ENCODE peak calls at places on chromosomes 6 and 20, in nine cellular contexts. U, M, L, G, Z, D, J, K and S are unnamed samples.

GRCh38 chr6:123127807-123128206 is 131.8 kb downstream of the CLVS2 start:
- DNase-seq in K (no peak), L (no peak), Z (no peak), G (no peak), D (peak; percentile 37), M (no peak), U (no peak), J (no peak), S (no peak)

GRCh38 chr20:400121-400450 is 8.0 kb upstream of the RBCK1 start:
- DNase-seq in K (no peak), D (no peak), U (no peak), G (no peak), J (no peak), L (no peak), M (no peak), Z (no peak), S (no peak)

GRCh38 chr6:72855471-72855870 is 233.6 kb downstream of the KCNQ5 start:
- DNase-seq in K (no peak), J (no peak), U (no peak), L (no peak), D (no peak), G (no peak), M (no peak), Z (no peak), S (no peak)

GRCh38 chr6:110738899-110739365 is 76.3 kb downstream of the CDK19 start:
- DNase-seq in G (no peak), J (no peak), L (no peak), M (no peak), K (no peak), U (no peak), D (no peak), Z (no peak), S (no peak)

GRCh38 chr6:115729036-115729435 is 331.7 kb downstream of the FRK start:
- DNase-seq in M (no peak), Z (no peak), J (no peak), G (no peak), U (peak; percentile 50), D (no peak), L (no peak), K (peak; percentile 42), S (no peak)

GRCh38 chr6:149854532-149854931 is 9.6 kb downstream of the LRP11 start:
- DNase-seq in G (peak; percentile 85), U (no peak), Z (no peak), L (no peak), M (no peak), K (no peak), D (peak; percentile 80), J (no peak), S (no peak)

GRCh38 chr6:21740719-21741118 is 147.2 kb downstream of the SOX4 start:
- DNase-seq in K (no peak), Z (no peak), L (no peak), D (peak; percentile 70), U (no peak), J (no peak), G (no peak), M (no peak), S (no peak)

GRCh38 chr6:105550961-105551625 is 148.2 kb upstream of the PREP start:
- DNase-seq in D (no peak), G (no peak), Z (no peak), U (no peak), M (no peak), K (no peak), L (no peak), J (no peak), S (no peak)

GRCh38 chr20:50794846-50795634 is at the start of gene BCAS4:
- DNase-seq in J (peak; percentile 79), K (peak; percentile 95), D (peak; percentile 75), Z (peak; percentile 68), U (peak; percentile 95), L (peak; percentile 73), G (peak; percentile 63), M (peak; percentile 85), S (peak; percentile 67)

GRCh38 chr20:50797142-50797541 is 2.3 kb downstream of the BCAS4 start:
- DNase-seq in D (no peak), J (no peak), G (no peak), M (no peak), K (no peak), U (no peak), L (no peak), Z (no peak), S (no peak)

GRCh38 chr20:50792708-50793574 is 1.9 kb upstream of the BCAS4 start:
- DNase-seq in G (no peak), Z (peak; percentile 41), U (no peak), M (no peak), D (no peak), J (no peak), L (no peak), K (peak; percentile 58), S (peak; percentile 43)

GRCh38 chr20:50790651-50791277 is 4.1 kb upstream of the BCAS4 start:
- DNase-seq in J (peak; percentile 93), G (peak; percentile 86), U (peak; percentile 97), Z (peak; percentile 93), L (peak; percentile 88), D (peak; percentile 76), K (peak; percentile 95), M (peak; percentile 88), S (peak; percentile 91)

DNA sequence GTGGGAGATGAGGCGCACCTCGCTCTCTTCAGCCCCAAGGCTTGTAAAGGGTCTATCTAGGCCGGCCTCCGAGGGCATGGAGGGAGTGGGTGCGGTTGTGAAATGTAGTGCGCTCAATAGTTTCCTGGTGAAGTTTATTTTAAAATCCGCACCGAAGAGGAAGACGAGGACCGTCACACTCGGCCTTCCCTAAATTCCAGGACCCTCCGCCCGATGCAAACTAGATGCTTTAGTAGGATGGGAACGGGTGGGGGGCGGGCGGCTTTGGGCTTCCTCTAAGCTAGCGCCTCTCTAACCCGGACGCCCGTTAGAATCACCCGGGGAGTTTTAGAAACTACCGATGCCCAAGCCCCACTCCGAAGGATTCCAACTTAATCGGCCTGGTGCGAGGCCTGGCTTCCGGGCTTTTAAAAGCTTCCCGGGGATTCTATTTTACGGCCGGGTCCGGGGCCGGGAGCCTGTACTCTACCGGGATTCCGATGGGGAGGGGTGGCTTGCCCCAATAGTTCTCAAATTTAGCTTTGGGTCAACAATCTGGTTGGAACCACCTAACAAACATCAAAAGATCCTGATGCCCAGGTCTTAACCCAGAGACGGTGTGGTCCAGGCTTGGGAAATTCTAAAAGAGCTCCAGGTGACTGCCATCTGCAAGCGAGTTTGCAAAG is 548 bp upstream of the BCAS4 start:
- DNase-seq in L (no peak), Z (peak; percentile 43), U (no peak), J (no peak), K (peak; percentile 78), M (no peak), D (no peak), G (no peak), S (peak; percentile 39)
- TF ChIP-seq CTCF in L (no peak), Z (no peak), U (no peak), J (no peak), K (no peak), M (no peak), D (no peak), G (no peak), S (no peak)

DNA sequence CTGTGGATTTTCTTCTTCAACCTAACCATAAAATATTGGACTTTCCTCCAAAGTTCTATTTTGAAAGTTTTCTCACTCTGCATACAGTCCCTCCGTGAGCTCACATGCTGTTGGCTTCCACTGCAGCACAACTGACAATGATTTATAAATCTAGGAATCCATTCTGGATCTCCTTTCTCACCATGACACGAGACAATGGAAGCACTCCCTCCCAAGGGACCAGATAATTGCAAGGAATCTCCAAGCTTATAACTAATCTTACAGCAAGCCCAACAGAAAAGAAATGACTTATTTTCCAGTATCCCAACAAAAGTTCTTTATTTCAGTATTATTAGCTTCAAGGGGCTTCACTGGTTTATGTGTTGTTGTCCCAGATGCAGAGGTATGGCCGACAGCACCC is 729.0 kb downstream of the RFPL4B start:
- DNase-seq in G (no peak), U (no peak), M (no peak), K (no peak), Z (no peak), L (no peak), D (no peak), J (no peak), S (no peak)
- H3K36me3 ChIP-seq in G (no peaks in the 10 kb centered on the region), U (no peaks in the 10 kb centered on the region), M (no peaks in the 10 kb centered on the region), K (no peaks in the 10 kb centered on the region), Z (no peaks in the 10 kb centered on the region), L (no peaks in the 10 kb centered on the region), D (no peaks in the 10 kb centered on the region), J (no peaks in the 10 kb centered on the region), S (no peaks in the 10 kb centered on the region)

DNA sequence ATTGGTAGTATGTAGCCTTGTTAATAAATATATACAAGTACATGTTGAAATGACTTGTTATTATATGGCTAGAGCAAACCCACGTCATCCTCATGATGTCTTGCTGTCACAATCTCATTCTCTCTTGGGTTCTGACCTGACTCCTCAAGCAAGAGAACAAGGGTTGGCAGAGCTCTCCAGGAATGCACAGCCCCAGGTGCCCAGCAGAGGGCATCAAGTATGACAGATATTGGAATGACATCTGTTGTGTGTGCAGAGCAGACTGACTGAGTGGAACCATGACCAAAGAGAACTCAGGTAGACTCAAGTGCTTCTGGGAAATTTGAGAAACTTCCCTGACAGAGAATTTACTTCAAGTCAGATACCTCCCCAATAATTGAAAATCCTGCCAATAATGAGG is 90.6 kb downstream of the PAX1 start:
- DNase-seq in Z (no peak), J (no peak), M (peak; percentile 27), K (no peak), L (no peak), D (no peak), U (peak; percentile 73), G (no peak), S (no peak)
- TF ChIP-seq CTCF in Z (no peak), J (no peak), M (peak; percentile 40), K (no peak), L (no peak), D (no peak), U (peak; percentile 67), G (no peak), S (no peak)

GRCh38 chr6:39341352-39341751 is 18.9 kb upstream of the KCNK16 start:
- DNase-seq in L (no peak), U (no peak), K (no peak), M (no peak), G (no peak), Z (no peak), D (no peak), J (no peak), S (no peak)

GRCh38 chr6:39344821-39345280 is 22.3 kb upstream of the KCNK16 start:
- DNase-seq in M (no peak), G (peak; percentile 45), Z (no peak), L (no peak), J (no peak), K (peak; percentile 52), U (peak; percentile 75), D (no peak), S (no peak)

GRCh38 chr6:39341942-39342341 is 19.4 kb upstream of the KCNK16 start:
- DNase-seq in M (no peak), J (no peak), U (no peak), L (no peak), Z (no peak), G (no peak), D (no peak), K (peak; percentile 71), S (no peak)

GRCh38 chr6:39343461-39343870 is 21.0 kb upstream of the KCNK16 start:
- DNase-seq in M (no peak), U (peak; percentile 64), K (peak; percentile 76), J (no peak), D (no peak), L (no peak), Z (no peak), G (no peak), S (no peak)

DNA sequence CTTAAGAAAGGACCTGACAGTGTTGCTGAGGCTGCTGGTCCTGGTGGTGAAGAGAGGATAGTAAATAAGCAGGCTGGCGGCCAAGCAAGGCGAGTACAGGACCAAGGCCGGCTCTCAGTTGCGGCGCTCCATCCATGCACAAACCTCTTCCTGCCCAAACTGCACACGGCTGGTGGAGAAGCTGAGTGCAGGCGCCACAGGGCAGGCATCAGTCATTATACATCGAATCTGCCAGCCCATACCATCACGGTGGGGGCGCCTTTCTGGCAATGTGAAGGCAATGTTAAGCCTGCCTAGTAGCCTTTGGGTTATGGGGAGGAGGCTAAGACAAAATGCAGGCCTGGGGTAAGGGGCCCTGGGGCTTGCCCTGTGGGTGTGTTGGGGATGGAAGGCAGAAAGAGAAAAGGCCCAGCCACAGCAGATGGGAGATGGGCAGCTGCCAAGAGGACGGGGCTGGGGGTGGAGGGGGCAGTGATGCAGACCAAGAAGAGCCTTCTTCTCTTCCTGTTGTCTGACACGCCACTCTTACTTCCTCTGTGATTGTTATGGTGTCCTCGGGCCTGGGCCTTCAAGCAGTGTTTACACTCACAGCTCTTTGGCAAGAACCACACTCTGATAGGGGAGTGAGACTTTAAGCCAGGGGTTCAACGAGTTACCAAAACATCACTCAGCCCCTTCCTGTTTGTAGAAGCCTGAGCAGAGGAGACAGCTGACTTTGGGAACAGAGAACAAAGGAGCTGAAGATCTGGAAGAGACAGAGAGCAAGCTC is 20.4 kb upstream of the KCNK16 start:
- DNase-seq in G (no peak), J (no peak), L (no peak), U (no peak), M (no peak), Z (peak; percentile 64), K (peak; percentile 85), D (no peak), S (no peak)
- H3K36me3 ChIP-seq in G (no peaks in the 10 kb centered on the region), J (no peaks in the 10 kb centered on the region), L (no peaks in the 10 kb centered on the region), U (no peaks in the 10 kb centered on the region), M (no peaks in the 10 kb centered on the region), Z (no peaks in the 10 kb centered on the region), K (no peaks in the 10 kb centered on the region), D (no peaks in the 10 kb centered on the region), S (no peaks in the 10 kb centered on the region)